ENCODE peak calls at places on chromosomes 1 and 21, in ten cellular contexts. K is heart left ventricle; Z is GDM1; D is NB4; W is B cell; S is activated CD4-positive, alpha-beta T cell treated with anti-CD3 and anti-CD28 coated beads for 1 hour; A is CD4-positive, CD25-positive, alpha-beta regulatory T cell; C is T-helper 9 cell; F is NCI-H524; G is fibroblast of the aortic adventitia. N is an unnamed sample.

GRCh38 chr1:27306892-27307850 is 14.8 kb upstream of the TMEM222 start:
- DNase-seq in K (no peak), Z (no peak), D (peak), W (no peak), S (no peak), A (no peak), C (no peak), F (peak), G (no peak), N (no peak)

GRCh38 chr1:192522673-192523072 is 52.9 kb upstream of the RGS1 start:
- DNase-seq in K (no peak), Z (no peak), D (no peak), W (no peak), S (no peak), A (no peak), C (no peak), F (no peak), G (no peak), N (no peak)

GRCh38 chr1:17822741-17823426 is 67.8 kb downstream of the ACTL8 start:
- DNase-seq in K (no peak), Z (no peak), D (no peak), W (no peak), S (no peak), A (no peak), C (no peak), F (no peak), G (no peak), N (no peak)

GRCh38 chr1:222040163-222040900 is 298.4 kb upstream of the DUSP10 start:
- DNase-seq in K (no peak), Z (no peak), D (no peak), W (no peak), S (no peak), A (no peak), C (no peak), F (no peak), G (no peak), N (no peak)

GRCh38 chr1:39959651-39960333 is 4.8 kb downstream of the MFSD2A start:
- DNase-seq in K (no peak), Z (no peak), D (no peak), W (no peak), S (no peak), A (no peak), C (no peak), F (no peak), G (no peak), N (no peak)

GRCh38 chr1:85612704-85613361 is 32.3 kb downstream of the CCN1 start:
- DNase-seq in K (no peak), Z (no peak), D (peak), W (no peak), S (no peak), A (no peak), C (no peak), F (no peak), G (peak), N (no peak)

GRCh38 chr1:172969611-172970010 is 81.1 kb downstream of the TNFSF18 start:
- DNase-seq in K (no peak), Z (no peak), D (no peak), W (no peak), S (no peak), A (no peak), C (no peak), F (no peak), G (peak), N (no peak)

GRCh38 chr1:154726443-154726842 is 118.5 kb upstream of the ADAR start:
- DNase-seq in K (no peak), Z (no peak), D (no peak), W (no peak), S (no peak), A (no peak), C (no peak), F (no peak), G (no peak), N (no peak)

GRCh38 chr1:204356997-204357396 is 2.7 kb downstream of the PLEKHA6 start:
- DNase-seq in K (no peak), Z (no peak), D (no peak), W (no peak), S (no peak), A (no peak), C (no peak), F (no peak), G (no peak), N (no peak)

GRCh38 chr21:23638131-23638530 is 1969.2 kb downstream of the MRPL39 start:
- DNase-seq in K (no peak), Z (no peak), D (no peak), W (no peak), S (no peak), A (no peak), C (no peak), F (no peak), G (no peak), N (no peak)

GRCh38 chr1:175079338-175079737 is 11.7 kb downstream of the TNN start:
- DNase-seq in K (no peak), Z (no peak), D (no peak), W (no peak), S (no peak), A (no peak), C (no peak), F (no peak), G (no peak), N (no peak)

GRCh38 chr1:208604295-208604694 is 360.1 kb upstream of the PLXNA2 start:
- DNase-seq in K (no peak), Z (no peak), D (peak), W (no peak), S (no peak), A (no peak), C (no peak), F (no peak), G (no peak), N (no peak)

GRCh38 chr1:219990782-219991510 is 55.4 kb downstream of the EPRS1 start:
- DNase-seq in K (no peak), Z (no peak), D (peak), W (no peak), S (no peak), A (no peak), C (no peak), F (peak), G (peak), N (no peak)

GRCh38 chr1:222815367-222815765 is 527 bp downstream of the DISP1 start:
- DNase-seq in K (no peak), Z (no peak), D (no peak), W (peak), S (peak), A (peak), C (peak), F (no peak), G (peak), N (no peak)

GRCh38 chr1:157105988-157106812 is 6.6 kb upstream of the ETV3L start:
- DNase-seq in K (peak), Z (peak), D (peak), W (no peak), S (no peak), A (no peak), C (no peak), F (no peak), G (peak), N (peak)

GRCh38 chr1:31665264-31665878 is 20.7 kb upstream of the PEF1 start:
- DNase-seq in K (no peak), Z (no peak), D (no peak), W (no peak), S (no peak), A (no peak), C (no peak), F (no peak), G (no peak), N (no peak)

GRCh38 chr1:201828451-201828819 is 522 bp upstream of the IPO9 start:
- DNase-seq in K (no peak), Z (no peak), D (no peak), W (no peak), S (no peak), A (no peak), C (no peak), F (no peak), G (no peak), N (no peak)

GRCh38 chr1:231410041-231410591 is 12.0 kb downstream of the EGLN1 start:
- DNase-seq in K (no peak), Z (no peak), D (no peak), W (no peak), S (no peak), A (no peak), C (no peak), F (no peak), G (peak), N (no peak)

GRCh38 chr1:236888903-236889302 is 93.8 kb downstream of the MTR start:
- DNase-seq in K (peak), Z (no peak), D (no peak), W (no peak), S (no peak), A (no peak), C (no peak), F (no peak), G (no peak), N (no peak)

GRCh38 chr1:172356620-172357019 is 63.9 kb upstream of the C1orf105 start:
- DNase-seq in K (no peak), Z (no peak), D (no peak), W (no peak), S (no peak), A (no peak), C (no peak), F (no peak), G (peak), N (no peak)

GRCh38 chr1:210786546-210786945 is 347.4 kb downstream of the KCNH1 start:
- DNase-seq in K (no peak), Z (no peak), D (no peak), W (no peak), S (no peak), A (no peak), C (no peak), F (no peak), G (no peak), N (no peak)

GRCh38 chr1:28594661-28595411 is 2.8 kb downstream of the RAB42 start:
- DNase-seq in K (no peak), Z (no peak), D (no peak), W (no peak), S (no peak), A (no peak), C (no peak), F (no peak), G (peak), N (no peak)

GRCh38 chr1:65009724-65010420 is 43.5 kb upstream of the JAK1 start:
- DNase-seq in K (no peak), Z (no peak), D (no peak), W (no peak), S (no peak), A (no peak), C (no peak), F (no peak), G (no peak), N (no peak)

GRCh38 chr1:6935379-6936307 is 150.4 kb downstream of the CAMTA1 start:
- DNase-seq in K (no peak), Z (no peak), D (no peak), W (no peak), S (no peak), A (no peak), C (no peak), F (peak), G (no peak), N (no peak)

GRCh38 chr1:169271094-169271493 is 96.5 kb downstream of the NME7 start:
- DNase-seq in K (no peak), Z (no peak), D (peak), W (no peak), S (no peak), A (no peak), C (no peak), F (no peak), G (peak), N (no peak)

GRCh38 chr1:173193639-173194038 is 13.5 kb downstream of the TNFSF4 start:
- DNase-seq in K (no peak), Z (peak), D (peak), W (no peak), S (no peak), A (no peak), C (no peak), F (no peak), G (peak), N (no peak)

GRCh38 chr21:28516996-28517592 is 475.6 kb downstream of the LTN1 start:
- DNase-seq in K (peak), Z (peak), D (peak), W (peak), S (peak), A (peak), C (peak), F (peak), G (no peak), N (no peak)

GRCh38 chr1:15432327-15432726 is 5.9 kb upstream of the CTRC start:
- DNase-seq in K (no peak), Z (no peak), D (no peak), W (no peak), S (no peak), A (no peak), C (no peak), F (peak), G (no peak), N (no peak)

GRCh38 chr1:245310605-245311531 is 156.1 kb downstream of the KIF26B start:
- DNase-seq in K (no peak), Z (peak), D (peak), W (no peak), S (no peak), A (no peak), C (no peak), F (no peak), G (peak), N (peak)

GRCh38 chr1:112393634-112393976 is 2.4 kb upstream of the CTTNBP2NL start:
- DNase-seq in K (peak), Z (no peak), D (no peak), W (no peak), S (no peak), A (no peak), C (no peak), F (no peak), G (peak), N (no peak)

GRCh38 chr1:22018583-22019559 is 17.4 kb downstream of the CELA3A start:
- DNase-seq in K (peak), Z (peak), D (peak), W (peak), S (peak), A (peak), C (peak), F (no peak), G (peak), N (peak)

GRCh38 chr1:208215393-208215792 is 28.8 kb downstream of the PLXNA2 start:
- DNase-seq in K (no peak), Z (no peak), D (no peak), W (no peak), S (no peak), A (no peak), C (no peak), F (no peak), G (no peak), N (no peak)

N was measured in SIG-M5.